ENCODE peak calls at places on chromosomes 4 and X, in four cellular contexts. Z is GM06990, P is endothelial cell of umbilical vein, C is ascending aorta. J is an unnamed sample. For H3K36me3, the result is how much of the 10 kb centered on the place peaks cover.

GRCh38 chr4:103478729-103479128 is 241.1 kb downstream of the TACR3 start:
- DNase-seq in C (no peak), Z (no peak), P (peak), J (no peak)

GRCh38 chr4:121049072-121049599 is 23.2 kb downstream of the NDNF start:
- DNase-seq in C (no peak), Z (no peak), P (no peak), J (no peak)

GRCh38 chrX:24879679-24880078 is 136.1 kb downstream of the ARX start:
- DNase-seq in C (no peak), P (no peak), Z (no peak), J (no peak)

GRCh38 chr4:157115613-157116340 is 39.8 kb downstream of the GLRB start:
- DNase-seq in C (no peak), Z (no peak), P (peak), J (peak)

GRCh38 chr4:110085131-110085530 is 113.3 kb downstream of the ELOVL6 start:
- DNase-seq in P (peak), C (no peak), Z (no peak), J (peak)

GRCh38 chrX:47283015-47283771 is 50.4 kb downstream of the USP11 start:
- DNase-seq in P (no peak), C (no peak), Z (no peak), J (peak)

GRCh38 chrX:97021680-97022079 is 138.0 kb downstream of the RPA4 start:
- DNase-seq in Z (no peak), C (no peak), P (peak), J (peak)

GRCh38 chr4:153243464-153243863 is 39.2 kb downstream of the TRIM2 start:
- DNase-seq in Z (no peak), P (no peak), C (no peak), J (no peak)

GRCh38 chr4:88382621-88383020 is 4.0 kb downstream of the HERC6 start:
- DNase-seq in Z (no peak), P (no peak), C (no peak), J (no peak)

GRCh38 chr4:137531951-137532868 is at the start of gene PCDH18:
- DNase-seq in P (peak), C (peak), Z (no peak), J (peak)

GRCh38 chrX:15680401-15680800 is 15.8 kb upstream of the CLTRN start:
- DNase-seq in P (no peak), Z (peak), C (no peak), J (no peak)

GRCh38 chrX:107686792-107687191 is 58.5 kb downstream of the PRPS1 start:
- DNase-seq in P (peak), C (peak), Z (no peak), J (no peak)

GRCh38 chr4:38189445-38189844 is 229.2 kb downstream of the PTTG2 start:
- DNase-seq in C (peak), Z (no peak), P (peak), J (no peak)

GRCh38 chrX:131046596-131046995 is 11.6 kb upstream of the ARHGAP36 start:
- DNase-seq in C (no peak), P (no peak), Z (no peak), J (no peak)

GRCh38 chr4:20341121-20341758 is 89.5 kb downstream of the SLIT2 start:
- DNase-seq in Z (no peak), C (no peak), P (no peak), J (no peak)

GRCh38 chr4:6908397-6909112 is 1.1 kb upstream of the TBC1D14 start:
- DNase-seq in C (no peak), Z (no peak), P (peak), J (no peak)

GRCh38 chrX:104351173-104351769 is 96.5 kb upstream of the ESX1 start:
- DNase-seq in P (peak), C (no peak), Z (no peak), J (peak)

GRCh38 chr4:99754756-99755155 is 61.9 kb upstream of the DAPP1 start:
- DNase-seq in C (no peak), Z (no peak), P (no peak), J (no peak)

GRCh38 chrX:20205927-20206708 is 60.6 kb downstream of the RPS6KA3 start:
- DNase-seq in Z (peak), P (no peak), C (no peak), J (no peak)

GRCh38 chrX:121308276-121308805 is 260.9 kb downstream of the GLUD2 start:
- DNase-seq in Z (peak), C (no peak), P (no peak), J (peak)

GRCh38 chrX:65674351-65674893 is 7.0 kb downstream of the MSN start:
- DNase-seq in P (peak), Z (no peak), C (no peak), J (no peak)

GRCh38 chrX:119062750-119063374 is 9.9 kb upstream of the CT47C1 start:
- DNase-seq in Z (no peak), P (no peak), C (no peak), J (peak)

GRCh38 chr4:188728359-188728758 is 589.1 kb downstream of the TRIML1 start:
- DNase-seq in Z (no peak), P (no peak), C (no peak), J (no peak)

GRCh38 chr4:78312989-78313753 is 238.4 kb upstream of the ANXA3 start:
- DNase-seq in C (no peak), P (no peak), Z (no peak), J (no peak)

GRCh38 chrX:109902665-109903064 is 100.2 kb upstream of the TMEM164 start:
- DNase-seq in P (no peak), C (no peak), Z (no peak), J (no peak)

GRCh38 chrX:31355206-31355955 is 283.5 kb upstream of the FTHL17 start:
- DNase-seq in Z (no peak), C (no peak), P (no peak), J (no peak)

GRCh38 chr4:155174668-155175067 is 33.8 kb upstream of the NPY2R start:
- DNase-seq in P (no peak), C (no peak), Z (no peak), J (no peak)

GRCh38 chrX:153925739-153926593 is at the start of gene ARHGAP4:
- DNase-seq in P (no peak), C (no peak), Z (peak), J (no peak)

GRCh38 chr4:99043346-99043745 is 45.2 kb downstream of the ADH5 start:
- DNase-seq in Z (no peak), P (peak), C (no peak), J (peak)

GRCh38 chrX:3256868-3257267 is 89.6 kb downstream of the MXRA5 start:
- DNase-seq in P (no peak), C (no peak), Z (no peak), J (no peak)
- TF ChIP-seq CTCF in P (no peak), C (no peak), Z (no peak), J (no peak)

DNA sequence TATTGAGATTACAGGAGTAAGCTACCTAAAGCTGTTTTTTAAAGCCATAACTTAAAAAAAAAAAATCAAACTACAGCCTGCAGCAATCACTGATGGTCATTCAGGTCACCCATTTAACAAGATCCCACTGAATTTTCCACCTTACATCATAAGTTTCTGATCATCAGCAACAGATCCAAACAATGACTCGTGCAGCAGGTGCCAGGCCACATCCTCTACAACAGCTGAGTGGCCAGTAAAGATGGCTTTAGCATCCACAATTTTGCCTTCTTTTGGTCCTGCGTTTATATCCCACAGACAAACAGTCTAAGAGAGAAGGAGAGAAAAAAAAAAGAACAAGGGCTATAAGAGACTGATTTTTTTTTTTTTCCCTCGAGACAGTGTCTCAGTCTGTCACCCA is 16.6 kb downstream of the RBBP7 start:
- DNase-seq in Z (no peak), C (no peak), P (no peak), J (no peak)
- H3K36me3 ChIP-seq in Z (under half), C (half or more), P (under half), J (half or more)

DNA sequence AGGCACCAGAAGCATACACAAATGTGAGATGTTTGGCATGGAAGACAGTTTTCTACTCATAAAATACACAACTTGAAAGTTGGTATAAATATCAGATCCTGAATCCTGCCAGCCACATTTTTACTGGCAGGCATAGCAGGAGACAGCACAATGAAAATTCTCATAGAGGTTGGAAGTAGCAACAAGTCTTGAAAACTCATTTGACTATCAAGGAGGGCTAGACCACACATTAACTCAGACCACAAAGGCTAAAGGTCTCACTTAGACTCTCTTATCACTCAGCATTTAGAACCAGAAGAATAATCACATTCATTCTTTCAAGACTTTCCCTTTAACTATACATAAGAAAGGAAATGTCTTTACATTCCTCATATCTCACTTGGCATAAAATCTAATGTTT is 56.5 kb downstream of the SORBS2 start:
- DNase-seq in Z (no peak), C (no peak), P (peak), J (no peak)
- TF ChIP-seq CTCF in Z (no peak), C (no peak), P (no peak), J (no peak)

GRCh38 chr4:44237643-44238042 is 211.0 kb downstream of the KCTD8 start:
- DNase-seq in Z (no peak), C (no peak), P (no peak), J (no peak)

GRCh38 chr4:44232262-44232661 is 216.3 kb downstream of the KCTD8 start:
- DNase-seq in P (no peak), C (no peak), Z (no peak), J (no peak)

DNA sequence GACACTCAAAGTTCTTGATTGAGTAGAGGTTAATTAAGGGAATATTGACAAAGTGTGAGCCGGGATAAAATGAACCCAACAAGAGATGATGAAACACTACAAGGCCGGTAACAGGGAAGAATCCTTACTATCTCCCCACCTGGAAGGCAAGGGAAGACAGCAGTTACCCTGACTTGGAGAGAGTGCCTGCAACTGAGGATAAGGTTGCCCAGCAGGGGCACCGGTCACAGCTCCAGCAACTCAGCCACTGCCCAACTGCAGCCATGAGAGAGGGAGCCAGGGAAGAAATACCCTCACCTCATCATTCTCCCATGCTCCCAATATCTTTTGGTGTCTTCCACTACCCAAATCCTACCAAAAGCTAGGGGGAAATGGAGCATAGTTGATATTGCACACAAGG is 212.7 kb downstream of the KCTD8 start:
- DNase-seq in C (no peak), P (no peak), Z (no peak), J (no peak)
- H3K36me3 ChIP-seq in C (under half), P (under half), Z (under half), J (under half)

GRCh38 chr4:41256131-41256739 is 493 bp upstream of the UCHL1 start:
- DNase-seq in C (no peak), P (no peak), Z (no peak), J (peak)
- TF ChIP-seq CTCF in C (no peak), P (no peak), Z (no peak), J (no peak)

J was measured in A673.